ENCODE peak calls at places on chromosomes 6 and 20, in ten cellular contexts. One of them, this sample, is unnamed.

GRCh38 chr6:80535914-80536565 is 429.6 kb downstream of the BCKDHB start:
- DNase-seq in GM12865: no peak
- DNase-seq in prostate gland: no peak
- DNase-seq in suprapubic skin: no peak
- DNase-seq in heart left ventricle: no peak
- DNase-seq in fibroblast of villous mesenchyme: peak; percentile 57
- DNase-seq in endodermal cell: no peak
- DNase-seq in cardiac muscle cell: no peak
- DNase-seq in GM06990: no peak
- DNase-seq in lower leg skin: no peak
- DNase-seq in this sample: peak; percentile 45

GRCh38 chr6:152062476-152062875 is 255.0 kb downstream of the ESR1 start:
- DNase-seq in GM12865: no peak
- DNase-seq in prostate gland: no peak
- DNase-seq in suprapubic skin: no peak
- DNase-seq in heart left ventricle: no peak
- DNase-seq in fibroblast of villous mesenchyme: no peak
- DNase-seq in endodermal cell: no peak
- DNase-seq in cardiac muscle cell: no peak
- DNase-seq in GM06990: no peak
- DNase-seq in lower leg skin: no peak
- DNase-seq in this sample: no peak

GRCh38 chr6:133889557-133890301 is 816 bp downstream of the TCF21 start:
- DNase-seq in GM12865: no peak
- DNase-seq in prostate gland: no peak
- DNase-seq in suprapubic skin: no peak
- DNase-seq in heart left ventricle: peak; percentile 20
- DNase-seq in fibroblast of villous mesenchyme: peak; percentile 59
- DNase-seq in endodermal cell: peak; percentile 84
- DNase-seq in cardiac muscle cell: peak; percentile 68
- DNase-seq in GM06990: no peak
- DNase-seq in lower leg skin: no peak
- DNase-seq in this sample: peak; percentile 61

GRCh38 chr6:25942561-25943147 is 12.2 kb upstream of the SLC17A2 start:
- DNase-seq in GM12865: peak; percentile 60
- DNase-seq in prostate gland: no peak
- DNase-seq in suprapubic skin: no peak
- DNase-seq in heart left ventricle: no peak
- DNase-seq in fibroblast of villous mesenchyme: peak; percentile 56
- DNase-seq in endodermal cell: no peak
- DNase-seq in cardiac muscle cell: peak; percentile 80
- DNase-seq in GM06990: no peak
- DNase-seq in lower leg skin: no peak
- DNase-seq in this sample: peak; percentile 82

GRCh38 chr6:30493643-30494250 is 4.4 kb downstream of the HLA-E start:
- DNase-seq in GM12865: peak; percentile 63
- DNase-seq in prostate gland: no peak
- DNase-seq in suprapubic skin: peak; percentile 58
- DNase-seq in heart left ventricle: no peak
- DNase-seq in fibroblast of villous mesenchyme: no peak
- DNase-seq in endodermal cell: peak; percentile 84
- DNase-seq in cardiac muscle cell: no peak
- DNase-seq in GM06990: no peak
- DNase-seq in lower leg skin: peak; percentile 79
- DNase-seq in this sample: no peak

GRCh38 chr20:34177060-34177459 is 64.2 kb upstream of the ASIP start:
- DNase-seq in GM12865: no peak
- DNase-seq in prostate gland: no peak
- DNase-seq in suprapubic skin: no peak
- DNase-seq in heart left ventricle: no peak
- DNase-seq in fibroblast of villous mesenchyme: no peak
- DNase-seq in endodermal cell: no peak
- DNase-seq in cardiac muscle cell: no peak
- DNase-seq in GM06990: no peak
- DNase-seq in lower leg skin: no peak
- DNase-seq in this sample: no peak

GRCh38 chr6:89952696-89953095 is 58.4 kb downstream of the GJA10 start:
- DNase-seq in GM12865: peak; percentile 22
- DNase-seq in prostate gland: no peak
- DNase-seq in suprapubic skin: no peak
- DNase-seq in heart left ventricle: no peak
- DNase-seq in fibroblast of villous mesenchyme: peak; percentile 50
- DNase-seq in endodermal cell: no peak
- DNase-seq in cardiac muscle cell: peak; percentile 49
- DNase-seq in GM06990: no peak
- DNase-seq in lower leg skin: no peak
- DNase-seq in this sample: peak; percentile 76

GRCh38 chr20:13772529-13772928 is 12.2 kb downstream of the ESF1 start:
- DNase-seq in GM12865: no peak
- DNase-seq in prostate gland: no peak
- DNase-seq in suprapubic skin: no peak
- DNase-seq in heart left ventricle: no peak
- DNase-seq in fibroblast of villous mesenchyme: no peak
- DNase-seq in endodermal cell: no peak
- DNase-seq in cardiac muscle cell: no peak
- DNase-seq in GM06990: no peak
- DNase-seq in lower leg skin: no peak
- DNase-seq in this sample: peak; percentile 29

GRCh38 chr6:154986787-154987235 is 8.3 kb upstream of the TIAM2 start:
- DNase-seq in GM12865: no peak
- DNase-seq in prostate gland: no peak
- DNase-seq in suprapubic skin: no peak
- DNase-seq in heart left ventricle: no peak
- DNase-seq in fibroblast of villous mesenchyme: peak; percentile 34
- DNase-seq in endodermal cell: no peak
- DNase-seq in cardiac muscle cell: peak; percentile 42
- DNase-seq in GM06990: no peak
- DNase-seq in lower leg skin: no peak
- DNase-seq in this sample: peak; percentile 61

GRCh38 chr6:42407379-42407778 is 44.3 kb downstream of the TRERF1 start:
- DNase-seq in GM12865: peak; percentile 49
- DNase-seq in prostate gland: no peak
- DNase-seq in suprapubic skin: no peak
- DNase-seq in heart left ventricle: no peak
- DNase-seq in fibroblast of villous mesenchyme: peak; percentile 78
- DNase-seq in endodermal cell: no peak
- DNase-seq in cardiac muscle cell: peak; percentile 86
- DNase-seq in GM06990: no peak
- DNase-seq in lower leg skin: peak; percentile 82
- DNase-seq in this sample: peak; percentile 73

GRCh38 chr6:150298029-150298380 is 70.8 kb upstream of the IYD start:
- DNase-seq in GM12865: no peak
- DNase-seq in prostate gland: no peak
- DNase-seq in suprapubic skin: no peak
- DNase-seq in heart left ventricle: no peak
- DNase-seq in fibroblast of villous mesenchyme: no peak
- DNase-seq in endodermal cell: no peak
- DNase-seq in cardiac muscle cell: no peak
- DNase-seq in GM06990: no peak
- DNase-seq in lower leg skin: no peak
- DNase-seq in this sample: no peak
- H3K4me3 ChIP-seq in GM12865: no peak overlapping the region
- H3K4me3 ChIP-seq in prostate gland: no peak overlapping the region
- H3K4me3 ChIP-seq in suprapubic skin: no peak overlapping the region
- H3K4me3 ChIP-seq in heart left ventricle: no peak overlapping the region
- H3K4me3 ChIP-seq in fibroblast of villous mesenchyme: no peak overlapping the region
- H3K4me3 ChIP-seq in endodermal cell: no peak overlapping the region
- H3K4me3 ChIP-seq in cardiac muscle cell: no peak overlapping the region
- H3K4me3 ChIP-seq in GM06990: no peak overlapping the region
- H3K4me3 ChIP-seq in lower leg skin: no peak overlapping the region
- H3K4me3 ChIP-seq in this sample: no peak overlapping the region

GRCh38 chr20:52937701-52938100 is 34.5 kb upstream of the TSHZ2 start:
- DNase-seq in GM12865: peak; percentile 7
- DNase-seq in prostate gland: no peak
- DNase-seq in suprapubic skin: no peak
- DNase-seq in heart left ventricle: no peak
- DNase-seq in fibroblast of villous mesenchyme: no peak
- DNase-seq in endodermal cell: peak; percentile 63
- DNase-seq in cardiac muscle cell: peak; percentile 4
- DNase-seq in GM06990: no peak
- DNase-seq in lower leg skin: no peak
- DNase-seq in this sample: peak; percentile 3
- TF ChIP-seq CTCF in GM12865: no peak
- TF ChIP-seq CTCF in prostate gland: no peak
- TF ChIP-seq CTCF in suprapubic skin: no peak
- TF ChIP-seq CTCF in heart left ventricle: no peak
- TF ChIP-seq CTCF in fibroblast of villous mesenchyme: no peak
- TF ChIP-seq CTCF in endodermal cell: peak; percentile 63
- TF ChIP-seq CTCF in cardiac muscle cell: peak; percentile 8
- TF ChIP-seq CTCF in GM06990: peak; percentile 8
- TF ChIP-seq CTCF in lower leg skin: no peak
- TF ChIP-seq CTCF in this sample: no peak

GRCh38 chr6:141467881-141468280 is 664.8 kb upstream of the GJE1 start:
- DNase-seq in GM12865: peak; percentile 27
- DNase-seq in prostate gland: no peak
- DNase-seq in suprapubic skin: no peak
- DNase-seq in heart left ventricle: no peak
- DNase-seq in fibroblast of villous mesenchyme: peak; percentile 58
- DNase-seq in endodermal cell: peak; percentile 43
- DNase-seq in cardiac muscle cell: peak; percentile 79
- DNase-seq in GM06990: no peak
- DNase-seq in lower leg skin: no peak
- DNase-seq in this sample: peak; percentile 68

GRCh38 chr6:141472550-141472949 is 660.2 kb upstream of the GJE1 start:
- DNase-seq in GM12865: no peak
- DNase-seq in prostate gland: no peak
- DNase-seq in suprapubic skin: no peak
- DNase-seq in heart left ventricle: no peak
- DNase-seq in fibroblast of villous mesenchyme: no peak
- DNase-seq in endodermal cell: no peak
- DNase-seq in cardiac muscle cell: no peak
- DNase-seq in GM06990: no peak
- DNase-seq in lower leg skin: no peak
- DNase-seq in this sample: no peak

GRCh38 chr6:141475269-141475668 is 657.5 kb upstream of the GJE1 start:
- DNase-seq in GM12865: no peak
- DNase-seq in prostate gland: no peak
- DNase-seq in suprapubic skin: no peak
- DNase-seq in heart left ventricle: no peak
- DNase-seq in fibroblast of villous mesenchyme: peak; percentile 23
- DNase-seq in endodermal cell: no peak
- DNase-seq in cardiac muscle cell: no peak
- DNase-seq in GM06990: no peak
- DNase-seq in lower leg skin: no peak
- DNase-seq in this sample: peak; percentile 48

GRCh38 chr6:141470810-141471209 is 661.9 kb upstream of the GJE1 start:
- DNase-seq in GM12865: no peak
- DNase-seq in prostate gland: no peak
- DNase-seq in suprapubic skin: no peak
- DNase-seq in heart left ventricle: no peak
- DNase-seq in fibroblast of villous mesenchyme: no peak
- DNase-seq in endodermal cell: no peak
- DNase-seq in cardiac muscle cell: no peak
- DNase-seq in GM06990: no peak
- DNase-seq in lower leg skin: no peak
- DNase-seq in this sample: no peak

GRCh38 chr6:141472123-141472522 is 660.6 kb upstream of the GJE1 start:
- DNase-seq in GM12865: no peak
- DNase-seq in prostate gland: no peak
- DNase-seq in suprapubic skin: no peak
- DNase-seq in heart left ventricle: no peak
- DNase-seq in fibroblast of villous mesenchyme: no peak
- DNase-seq in endodermal cell: no peak
- DNase-seq in cardiac muscle cell: no peak
- DNase-seq in GM06990: no peak
- DNase-seq in lower leg skin: no peak
- DNase-seq in this sample: no peak
- H3K4me3 ChIP-seq in GM12865: no peak overlapping the region
- H3K4me3 ChIP-seq in prostate gland: no peak overlapping the region
- H3K4me3 ChIP-seq in suprapubic skin: no peak overlapping the region
- H3K4me3 ChIP-seq in heart left ventricle: no peak overlapping the region
- H3K4me3 ChIP-seq in fibroblast of villous mesenchyme: no peak overlapping the region
- H3K4me3 ChIP-seq in endodermal cell: no peak overlapping the region
- H3K4me3 ChIP-seq in cardiac muscle cell: no peak overlapping the region
- H3K4me3 ChIP-seq in GM06990: no peak overlapping the region
- H3K4me3 ChIP-seq in lower leg skin: no peak overlapping the region
- H3K4me3 ChIP-seq in this sample: no peak overlapping the region

GRCh38 chr6:1363729-1364572 is 25.4 kb upstream of the FOXF2 start:
- DNase-seq in GM12865: no peak
- DNase-seq in prostate gland: no peak
- DNase-seq in suprapubic skin: no peak
- DNase-seq in heart left ventricle: no peak
- DNase-seq in fibroblast of villous mesenchyme: peak; percentile 36
- DNase-seq in endodermal cell: peak; percentile 75
- DNase-seq in cardiac muscle cell: peak; percentile 25
- DNase-seq in GM06990: no peak
- DNase-seq in lower leg skin: no peak
- DNase-seq in this sample: peak; percentile 50
- TF ChIP-seq CTCF in GM12865: no peak
- TF ChIP-seq CTCF in prostate gland: no peak
- TF ChIP-seq CTCF in suprapubic skin: no peak
- TF ChIP-seq CTCF in heart left ventricle: peak; percentile 20
- TF ChIP-seq CTCF in fibroblast of villous mesenchyme: peak; percentile 38
- TF ChIP-seq CTCF in endodermal cell: peak; percentile 72
- TF ChIP-seq CTCF in cardiac muscle cell: peak; percentile 19
- TF ChIP-seq CTCF in GM06990: peak; percentile 27
- TF ChIP-seq CTCF in lower leg skin: no peak
- TF ChIP-seq CTCF in this sample: peak; percentile 57

DNA sequence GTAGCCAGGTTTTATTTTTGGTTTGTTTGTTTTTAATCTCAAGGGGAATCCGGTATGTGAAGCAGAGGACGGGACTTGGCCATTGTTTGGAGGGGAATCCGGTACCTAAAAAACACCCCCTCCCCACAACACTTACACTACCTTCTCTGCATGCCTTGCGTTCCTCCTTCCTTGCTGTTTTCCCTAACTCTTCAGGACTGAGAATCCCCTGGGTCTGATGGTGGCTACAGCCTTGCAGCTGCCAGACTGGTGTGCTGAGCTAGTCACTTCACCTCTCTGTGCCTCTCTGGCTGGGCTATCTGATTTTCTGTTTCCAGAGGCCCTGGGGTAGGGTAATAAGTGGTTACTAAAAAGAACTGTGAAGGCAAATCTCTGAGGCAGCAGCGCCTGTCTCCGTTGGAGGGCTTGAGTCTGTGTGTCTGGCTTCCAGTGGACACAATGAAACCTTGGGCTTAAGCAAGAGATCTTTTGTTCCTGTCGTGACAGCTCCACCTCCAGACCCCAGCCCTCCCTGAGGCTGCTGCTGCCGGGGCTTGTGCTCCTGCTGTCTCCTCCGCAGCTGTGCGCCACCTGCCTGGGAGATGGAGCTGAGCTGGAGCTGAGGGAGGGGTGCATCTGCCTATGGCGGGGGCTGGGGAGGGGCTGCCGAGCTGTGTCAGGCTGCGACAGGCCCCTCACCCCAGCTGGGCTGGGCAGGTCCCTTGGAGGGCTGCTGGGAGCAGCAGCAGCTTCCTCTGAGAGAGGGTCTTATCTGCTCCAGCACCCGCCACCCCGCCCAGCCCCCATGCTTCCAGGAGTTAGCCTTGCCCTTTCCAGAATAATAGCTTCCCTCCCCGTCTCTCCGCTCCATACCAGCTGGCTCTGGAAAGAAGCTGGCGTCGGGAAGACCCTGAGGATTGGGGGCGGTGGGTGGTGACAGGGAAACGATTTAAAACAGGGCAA is 65.8 kb upstream of the CCDC167 start:
- DNase-seq in GM12865: peak; percentile 53
- DNase-seq in prostate gland: no peak
- DNase-seq in suprapubic skin: no peak
- DNase-seq in heart left ventricle: no peak
- DNase-seq in fibroblast of villous mesenchyme: no peak
- DNase-seq in endodermal cell: peak; percentile 95
- DNase-seq in cardiac muscle cell: no peak
- DNase-seq in GM06990: no peak
- DNase-seq in lower leg skin: no peak
- DNase-seq in this sample: no peak
- H3K4me3 ChIP-seq in GM12865: peak overlapping the region; percentile 48
- H3K4me3 ChIP-seq in prostate gland: peak overlapping the region; percentile 23
- H3K4me3 ChIP-seq in suprapubic skin: peak overlapping the region; percentile 26
- H3K4me3 ChIP-seq in heart left ventricle: peak overlapping the region; percentile 54
- H3K4me3 ChIP-seq in fibroblast of villous mesenchyme: peak overlapping the region; percentile 43
- H3K4me3 ChIP-seq in endodermal cell: peak overlapping the region; percentile 81
- H3K4me3 ChIP-seq in cardiac muscle cell: peak overlapping the region; percentile 28
- H3K4me3 ChIP-seq in GM06990: peak overlapping the region; percentile 53
- H3K4me3 ChIP-seq in lower leg skin: no peak overlapping the region
- H3K4me3 ChIP-seq in this sample: peak overlapping the region; percentile 4

This sample was measured in choroid plexus epithelial cell.